ENCODE peak calls at places on chromosomes 7 and 10, in eight cellular contexts. X, W, L, N, R, S, Y and Q are unnamed samples.

GRCh38 chr10:2908851-2909630 is 158.3 kb upstream of the PFKP start:
- DNase-seq in X (no peak), W (no peak), L (no peak), N (no peak), R (no peak), S (no peak), Y (no peak), Q (no peak)

GRCh38 chr10:34538291-34538829 is 276.7 kb downstream of the PARD3 start:
- DNase-seq in X (no peak), W (no peak), L (no peak), N (no peak), R (peak; percentile 8), S (no peak), Y (no peak), Q (no peak)

GRCh38 chr7:916291-916941 is 38.1 kb downstream of the ADAP1 start:
- DNase-seq in X (no peak), W (no peak), L (no peak), N (no peak), R (no peak), S (no peak), Y (no peak), Q (no peak)

GRCh38 chr10:4514445-4515108 is 311.4 kb upstream of the AKR1E2 start:
- DNase-seq in X (peak; percentile 67), W (no peak), L (no peak), N (no peak), R (peak; percentile 9), S (no peak), Y (no peak), Q (no peak)

GRCh38 chr7:93725954-93726353 is 151.4 kb upstream of the CALCR start:
- DNase-seq in X (no peak), W (no peak), L (no peak), N (no peak), R (no peak), S (no peak), Y (no peak), Q (no peak)

GRCh38 chr7:2601907-2602735 is 29.7 kb upstream of the TTYH3 start:
- DNase-seq in X (no peak), W (no peak), L (no peak), N (no peak), R (no peak), S (peak; percentile 59), Y (no peak), Q (no peak)

GRCh38 chr7:4610768-4611467 is 71.2 kb upstream of the FOXK1 start:
- DNase-seq in X (no peak), W (peak; percentile 53), L (no peak), N (no peak), R (peak; percentile 69), S (peak; percentile 83), Y (peak; percentile 76), Q (no peak)

GRCh38 chr7:134916428-134916883 is 69.9 kb upstream of the AGBL3 start:
- DNase-seq in X (no peak), W (no peak), L (no peak), N (no peak), R (no peak), S (no peak), Y (no peak), Q (no peak)

GRCh38 chr7:21108182-21108581 is 319.7 kb upstream of the SP4 start:
- DNase-seq in X (no peak), W (no peak), L (no peak), N (no peak), R (no peak), S (peak; percentile 38), Y (no peak), Q (no peak)

GRCh38 chr7:71612892-71613291 is 480.9 kb downstream of the GALNT17 start:
- DNase-seq in X (no peak), W (no peak), L (no peak), N (no peak), R (no peak), S (no peak), Y (no peak), Q (no peak)